ENCODE peak calls at places on chromosomes 12 and 14, in five cellular contexts. H is spleen, W is stomach, T is HCT116, G is endothelial cell of umbilical vein. C is an unnamed sample.

GRCh38 chr12:102806110-102806509 is 110.9 kb downstream of the PAH start:
- DNase-seq in H (no peak), W (no peak), T (no peak), G (no peak), C (no peak)

GRCh38 chr12:15155271-15155670 is 65.9 kb downstream of the RERG start:
- DNase-seq in H (no peak), W (peak; percentile 38), T (no peak), G (peak; percentile 21), C (no peak)

GRCh38 chr12:108425238-108425795 is 86.2 kb upstream of the CMKLR1 start:
- DNase-seq in H (no peak), W (no peak), T (no peak), G (no peak), C (no peak)

GRCh38 chr14:105861985-105862465 is 335.6 kb downstream of the TMEM121 start:
- DNase-seq in H (peak; percentile 82), W (peak; percentile 23), T (no peak), G (no peak), C (peak; percentile 17)

GRCh38 chr12:112932485-112933151 is 5.7 kb upstream of the OAS3 start:
- DNase-seq in H (no peak), W (no peak), T (no peak), G (no peak), C (no peak)

GRCh38 chr12:117072106-117072505 is 27.1 kb downstream of the TESC start:
- DNase-seq in H (no peak), W (no peak), T (no peak), G (no peak), C (no peak)

GRCh38 chr12:27635349-27635972 is 60.8 kb upstream of the REP15 start:
- DNase-seq in H (no peak), W (no peak), T (peak; percentile 44), G (peak; percentile 61), C (no peak)

GRCh38 chr12:4168041-4168440 is 105.5 kb upstream of the CCND2 start:
- DNase-seq in H (no peak), W (no peak), T (no peak), G (no peak), C (no peak)

GRCh38 chr14:49306152-49306751 is 279.9 kb downstream of the RPS29 start:
- DNase-seq in H (no peak), W (no peak), T (peak; percentile 18), G (peak; percentile 2), C (no peak)

GRCh38 chr12:69254857-69255256 is 15.5 kb downstream of the CPSF6 start:
- DNase-seq in H (no peak), W (no peak), T (no peak), G (no peak), C (no peak)

GRCh38 chr12:27555928-27556778 is 32.1 kb downstream of the PPFIBP1 start:
- DNase-seq in H (no peak), W (no peak), T (no peak), G (peak; percentile 91), C (no peak)

GRCh38 chr12:6132496-6132895 is 8.0 kb upstream of the VWF start:
- DNase-seq in H (no peak), W (no peak), T (no peak), G (no peak), C (no peak)

GRCh38 chr14:105119410-105120025 is 49.1 kb downstream of the JAG2 start:
- DNase-seq in H (no peak), W (no peak), T (no peak), G (no peak), C (no peak)

GRCh38 chr12:23504641-23505399 is 444.6 kb downstream of the SOX5 start:
- DNase-seq in H (no peak), W (no peak), T (no peak), G (no peak), C (no peak)

GRCh38 chr12:17992002-17992656 is 97.9 kb downstream of the RERGL start:
- DNase-seq in H (no peak), W (no peak), T (peak; percentile 28), G (peak; percentile 57), C (no peak)

GRCh38 chr12:75585309-75585708 is 73.9 kb upstream of the KRR1 start:
- DNase-seq in H (no peak), W (no peak), T (peak; percentile 19), G (peak; percentile 85), C (no peak)

GRCh38 chr12:8226355-8226754 is 1.1 kb downstream of the FAM90A1 start:
- DNase-seq in H (no peak), W (no peak), T (no peak), G (no peak), C (no peak)

GRCh38 chr12:70248916-70249315 is 5.7 kb downstream of the CNOT2 start:
- DNase-seq in H (no peak), W (no peak), T (no peak), G (no peak), C (no peak)

GRCh38 chr14:65495196-65495595 is 82.7 kb downstream of the FUT8 start:
- DNase-seq in H (no peak), W (no peak), T (no peak), G (no peak), C (no peak)

GRCh38 chr14:50773632-50774541 is 57.1 kb downstream of the NIN start:
- DNase-seq in H (no peak), W (peak; percentile 69), T (no peak), G (peak; percentile 60), C (no peak)

GRCh38 chr12:113650476-113650875 is 178.8 kb upstream of the LHX5 start:
- DNase-seq in H (no peak), W (no peak), T (no peak), G (no peak), C (no peak)

GRCh38 chr12:104650541-104650940 is 193.8 kb downstream of the CHST11 start:
- DNase-seq in H (no peak), W (no peak), T (no peak), G (peak; percentile 80), C (no peak)

GRCh38 chr12:101759396-101760047 is 20.3 kb upstream of the SYCP3 start:
- DNase-seq in H (no peak), W (no peak), T (peak; percentile 13), G (peak; percentile 33), C (no peak)

GRCh38 chr12:79375050-79375449 is 315.7 kb downstream of the PAWR start:
- DNase-seq in H (no peak), W (no peak), T (no peak), G (no peak), C (no peak)

GRCh38 chr12:76883826-76884225 is 5.0 kb upstream of the CSRP2 start:
- DNase-seq in H (no peak), W (no peak), T (no peak), G (no peak), C (no peak)

GRCh38 chr14:31263485-31264133 is 56.0 kb upstream of the HECTD1 start:
- DNase-seq in H (no peak), W (peak; percentile 54), T (peak; percentile 47), G (peak; percentile 95), C (peak; percentile 70)

GRCh38 chr12:13135336-13136178 is 32.1 kb upstream of the GSG1 start:
- DNase-seq in H (peak; percentile 76), W (peak; percentile 65), T (peak; percentile 47), G (peak; percentile 46), C (no peak)

GRCh38 chr14:52059614-52060013 is 9.2 kb downstream of the NID2 start:
- DNase-seq in H (no peak), W (no peak), T (no peak), G (no peak), C (no peak)

GRCh38 chr12:1644523-1645438 is 15.8 kb downstream of the WNT5B start:
- DNase-seq in H (no peak), W (peak; percentile 80), T (no peak), G (peak; percentile 82), C (peak; percentile 92)

GRCh38 chr14:102320671-102321455 is 1.3 kb downstream of the ZNF839 start:
- DNase-seq in H (peak; percentile 71), W (no peak), T (no peak), G (no peak), C (peak; percentile 46)

GRCh38 chr14:102321456-102322101 is 2.0 kb downstream of the ZNF839 start:
- DNase-seq in H (no peak), W (no peak), T (no peak), G (no peak), C (no peak)

GRCh38 chr14:102319351-102320032 is at the start of gene ZNF839:
- DNase-seq in H (peak; percentile 98), W (peak; percentile 93), T (peak; percentile 81), G (peak; percentile 81), C (peak; percentile 97)

GRCh38 chr14:102318781-102319276 is 717 bp upstream of the ZNF839 start:
- DNase-seq in H (peak; percentile 79), W (no peak), T (no peak), G (no peak), C (peak; percentile 67)

GRCh38 chr14:102320033-102320660 is 601 bp downstream of the ZNF839 start:
- DNase-seq in H (peak; percentile 88), W (peak; percentile 49), T (no peak), G (peak; percentile 57), C (peak; percentile 84)
- TF ChIP-seq POLR2AphosphoS5 in H (no peak), W (no peak), T (no peak), G (no peak), C (no peak)

GRCh38 chr14:41607119-41607785 is 576 bp downstream of the LRFN5 start:
- DNase-seq in H (no peak), W (no peak), T (no peak), G (no peak), C (no peak)
- H3K27me3 ChIP-seq in H (peaks cover 4% of the 10 kb centered on the region), W (no peaks in the 10 kb centered on the region), T (no peaks in the 10 kb centered on the region), G (peaks cover 45% of the 10 kb centered on the region), C (peaks cover 76% of the 10 kb centered on the region)

DNA sequence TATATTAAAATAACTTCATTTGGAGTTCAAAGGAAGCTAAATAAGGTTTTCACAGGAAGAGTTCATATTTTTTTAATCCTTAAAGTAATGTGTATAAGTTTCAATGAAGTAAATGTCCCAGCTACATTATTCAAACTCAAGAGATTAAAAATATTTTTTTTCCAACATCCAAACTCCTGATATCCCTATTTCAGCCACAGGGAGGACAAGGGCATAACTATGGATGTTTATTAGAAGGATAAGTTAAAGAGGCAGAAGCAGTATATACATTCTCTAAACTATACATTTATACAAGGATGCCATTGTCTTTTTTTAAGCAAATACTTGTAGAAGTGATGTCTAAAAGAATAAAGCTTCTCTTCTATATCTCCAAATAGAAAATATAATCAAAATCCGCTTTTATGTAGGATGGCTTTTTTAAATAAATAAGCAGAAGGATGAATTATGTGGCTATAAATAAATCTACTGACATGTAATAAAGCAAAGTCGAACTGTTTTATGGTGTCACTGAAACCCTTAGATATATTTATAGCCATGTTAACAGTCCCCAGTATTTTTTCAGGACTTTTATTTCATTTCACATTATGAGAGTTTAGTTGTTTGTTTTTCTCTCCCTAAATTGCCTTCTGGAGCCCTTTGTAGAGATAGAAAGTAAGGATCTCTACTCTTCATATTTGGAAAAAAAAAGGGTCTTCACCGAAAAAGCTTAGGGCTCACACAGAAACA is 936.5 kb downstream of the DIO2 start:
- DNase-seq in H (no peak), W (no peak), T (no peak), G (no peak), C (no peak)
- H3K36me3 ChIP-seq in H (no peaks in the 10 kb centered on the region), W (no peaks in the 10 kb centered on the region), T (no peaks in the 10 kb centered on the region), G (no peaks in the 10 kb centered on the region), C (no peaks in the 10 kb centered on the region)

DNA sequence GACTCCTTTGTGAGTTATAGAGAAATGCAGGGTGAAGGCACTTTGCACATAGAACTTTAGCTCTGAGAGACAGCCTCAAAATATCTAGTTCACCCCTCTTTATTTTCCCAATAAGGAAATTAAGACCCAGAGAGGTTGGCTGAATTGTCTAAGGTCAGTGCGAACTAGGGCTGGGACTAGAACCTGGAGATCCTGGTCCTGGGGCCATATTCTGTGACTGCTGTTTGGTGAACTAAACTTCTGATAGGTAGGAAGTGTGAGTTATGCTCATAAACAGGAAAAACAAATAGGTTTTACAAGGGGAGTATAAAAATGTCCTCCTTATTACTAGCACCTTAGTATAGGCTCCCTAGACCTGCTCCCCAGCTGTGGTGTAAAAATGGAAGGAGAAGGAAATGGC is 53.9 kb downstream of the DAD1 start:
- DNase-seq in H (no peak), W (no peak), T (no peak), G (no peak), C (no peak)
- TF ChIP-seq POLR2AphosphoS5 in H (no peak), W (no peak), T (no peak), G (no peak), C (no peak)